ENCODE peak calls at places on chromosomes 5 and 9, in eight cellular contexts. One of them, this sample, is unnamed.
A peak's percentile ranks its signal among the peaks of the same experiment; 100 is the strongest.

GRCh38 chr5:74895906-74896305 is 29.7 kb upstream of the FAM169A start:
- DNase-seq in hepatocyte: peak; percentile 25
- DNase-seq in fibroblast of pulmonary artery: peak; percentile 80
- DNase-seq in tibial artery: no peak
- DNase-seq in astrocyte: peak; percentile 88
- DNase-seq in K562: no peak
- DNase-seq in AG04450: peak; percentile 11
- DNase-seq in fibroblast of mammary gland: peak; percentile 80
- DNase-seq in this sample: peak; percentile 20

GRCh38 chr9:34331191-34331590 is 1.8 kb downstream of the NUDT2 start:
- DNase-seq in tibial artery: no peak
- DNase-seq in AG04450: no peak
- DNase-seq in astrocyte: no peak
- DNase-seq in fibroblast of mammary gland: no peak
- DNase-seq in K562: no peak
- DNase-seq in fibroblast of pulmonary artery: no peak
- DNase-seq in hepatocyte: no peak
- DNase-seq in this sample: no peak

GRCh38 chr9:110691002-110691549 is 22.5 kb downstream of the MUSK start:
- DNase-seq in K562: no peak
- DNase-seq in astrocyte: peak; percentile 42
- DNase-seq in hepatocyte: no peak
- DNase-seq in fibroblast of pulmonary artery: peak; percentile 13
- DNase-seq in AG04450: no peak
- DNase-seq in tibial artery: no peak
- DNase-seq in fibroblast of mammary gland: peak; percentile 31
- DNase-seq in this sample: no peak

GRCh38 chr5:53478411-53479044 is 1.9 kb upstream of the FST start:
- DNase-seq in fibroblast of mammary gland: peak; percentile 68
- DNase-seq in tibial artery: peak; percentile 66
- DNase-seq in astrocyte: peak; percentile 32
- DNase-seq in K562: peak; percentile 13
- DNase-seq in hepatocyte: peak; percentile 71
- DNase-seq in fibroblast of pulmonary artery: peak; percentile 72
- DNase-seq in AG04450: no peak
- DNase-seq in this sample: peak; percentile 72

GRCh38 chr5:176350416-176350815 is 11.1 kb downstream of the KIAA1191 start:
- DNase-seq in hepatocyte: no peak
- DNase-seq in fibroblast of mammary gland: no peak
- DNase-seq in K562: no peak
- DNase-seq in fibroblast of pulmonary artery: no peak
- DNase-seq in tibial artery: no peak
- DNase-seq in astrocyte: peak; percentile 30
- DNase-seq in AG04450: no peak
- DNase-seq in this sample: no peak

GRCh38 chr9:137682431-137682991 is 63.7 kb downstream of the EHMT1 start:
- DNase-seq in tibial artery: peak; percentile 23
- DNase-seq in astrocyte: no peak
- DNase-seq in AG04450: no peak
- DNase-seq in fibroblast of mammary gland: no peak
- DNase-seq in hepatocyte: no peak
- DNase-seq in fibroblast of pulmonary artery: no peak
- DNase-seq in K562: no peak
- DNase-seq in this sample: no peak

GRCh38 chr9:91558879-91559278 is 135.2 kb upstream of the NFIL3 start:
- DNase-seq in hepatocyte: no peak
- DNase-seq in K562: no peak
- DNase-seq in AG04450: no peak
- DNase-seq in fibroblast of pulmonary artery: peak; percentile 35
- DNase-seq in fibroblast of mammary gland: peak; percentile 60
- DNase-seq in tibial artery: no peak
- DNase-seq in astrocyte: no peak
- DNase-seq in this sample: peak; percentile 55

GRCh38 chr9:127175764-127176163 is 53.3 kb upstream of the ANGPTL2 start:
- DNase-seq in AG04450: no peak
- DNase-seq in tibial artery: peak; percentile 65
- DNase-seq in fibroblast of mammary gland: no peak
- DNase-seq in fibroblast of pulmonary artery: no peak
- DNase-seq in hepatocyte: no peak
- DNase-seq in astrocyte: no peak
- DNase-seq in K562: no peak
- DNase-seq in this sample: no peak

GRCh38 chr5:147704544-147704943 is 78.0 kb downstream of the JAKMIP2 start:
- DNase-seq in tibial artery: no peak
- DNase-seq in AG04450: no peak
- DNase-seq in fibroblast of pulmonary artery: no peak
- DNase-seq in fibroblast of mammary gland: no peak
- DNase-seq in astrocyte: no peak
- DNase-seq in K562: no peak
- DNase-seq in hepatocyte: no peak
- DNase-seq in this sample: no peak

GRCh38 chr5:57718155-57718554 is 235.5 kb upstream of the ACTBL2 start:
- DNase-seq in tibial artery: no peak
- DNase-seq in astrocyte: no peak
- DNase-seq in fibroblast of pulmonary artery: peak; percentile 38
- DNase-seq in K562: no peak
- DNase-seq in AG04450: no peak
- DNase-seq in fibroblast of mammary gland: peak; percentile 83
- DNase-seq in hepatocyte: no peak
- DNase-seq in this sample: peak; percentile 37

GRCh38 chr5:116303810-116304209 is 219.0 kb downstream of the COMMD10 start:
- DNase-seq in AG04450: no peak
- DNase-seq in fibroblast of mammary gland: no peak
- DNase-seq in hepatocyte: no peak
- DNase-seq in tibial artery: no peak
- DNase-seq in K562: no peak
- DNase-seq in fibroblast of pulmonary artery: no peak
- DNase-seq in astrocyte: no peak
- DNase-seq in this sample: no peak

GRCh38 chr9:133307271-133307670 is 28.7 kb downstream of the SURF6 start:
- DNase-seq in K562: no peak
- DNase-seq in astrocyte: no peak
- DNase-seq in tibial artery: no peak
- DNase-seq in hepatocyte: no peak
- DNase-seq in fibroblast of mammary gland: no peak
- DNase-seq in AG04450: no peak
- DNase-seq in fibroblast of pulmonary artery: no peak
- DNase-seq in this sample: no peak

GRCh38 chr5:180495991-180496741 is 2.0 kb downstream of the CNOT6 start:
- DNase-seq in fibroblast of mammary gland: no peak
- DNase-seq in hepatocyte: no peak
- DNase-seq in astrocyte: no peak
- DNase-seq in AG04450: no peak
- DNase-seq in fibroblast of pulmonary artery: no peak
- DNase-seq in K562: no peak
- DNase-seq in tibial artery: no peak
- DNase-seq in this sample: no peak

GRCh38 chr9:80699551-80699998 is 989.8 kb downstream of the TLE1 start:
- DNase-seq in hepatocyte: peak; percentile 54
- DNase-seq in astrocyte: peak; percentile 98
- DNase-seq in tibial artery: no peak
- DNase-seq in fibroblast of mammary gland: peak; percentile 54
- DNase-seq in K562: no peak
- DNase-seq in fibroblast of pulmonary artery: peak; percentile 64
- DNase-seq in AG04450: peak; percentile 26
- DNase-seq in this sample: peak; percentile 88

GRCh38 chr5:31008231-31008630 is 185.3 kb upstream of the CDH6 start:
- DNase-seq in fibroblast of pulmonary artery: no peak
- DNase-seq in astrocyte: no peak
- DNase-seq in hepatocyte: no peak
- DNase-seq in AG04450: no peak
- DNase-seq in fibroblast of mammary gland: no peak
- DNase-seq in tibial artery: no peak
- DNase-seq in K562: no peak
- DNase-seq in this sample: no peak

GRCh38 chr5:141182248-141182647 is at the start of gene PCDHB16:
- DNase-seq in hepatocyte: peak; percentile 51
- DNase-seq in fibroblast of pulmonary artery: peak; percentile 16
- DNase-seq in AG04450: no peak
- DNase-seq in astrocyte: peak; percentile 3
- DNase-seq in tibial artery: no peak
- DNase-seq in fibroblast of mammary gland: peak; percentile 17
- DNase-seq in K562: no peak
- DNase-seq in this sample: peak; percentile 12

GRCh38 chr9:104743377-104743985 is 4.0 kb upstream of the NIPSNAP3A start:
- DNase-seq in hepatocyte: peak; percentile 57
- DNase-seq in fibroblast of mammary gland: peak; percentile 79
- DNase-seq in fibroblast of pulmonary artery: peak; percentile 86
- DNase-seq in AG04450: peak; percentile 21
- DNase-seq in astrocyte: peak; percentile 31
- DNase-seq in tibial artery: no peak
- DNase-seq in K562: peak; percentile 52
- DNase-seq in this sample: peak; percentile 78

GRCh38 chr5:71880531-71880930 is 161.5 kb downstream of the CARTPT start:
- DNase-seq in AG04450: no peak
- DNase-seq in fibroblast of mammary gland: no peak
- DNase-seq in hepatocyte: peak; percentile 29
- DNase-seq in fibroblast of pulmonary artery: no peak
- DNase-seq in tibial artery: no peak
- DNase-seq in astrocyte: no peak
- DNase-seq in K562: no peak
- DNase-seq in this sample: no peak

GRCh38 chr9:134633362-134634142 is 8.1 kb upstream of the COL5A1 start:
- DNase-seq in fibroblast of pulmonary artery: no peak
- DNase-seq in hepatocyte: no peak
- DNase-seq in tibial artery: peak; percentile 45
- DNase-seq in astrocyte: no peak
- DNase-seq in AG04450: no peak
- DNase-seq in fibroblast of mammary gland: no peak
- DNase-seq in K562: no peak
- DNase-seq in this sample: no peak

DNA sequence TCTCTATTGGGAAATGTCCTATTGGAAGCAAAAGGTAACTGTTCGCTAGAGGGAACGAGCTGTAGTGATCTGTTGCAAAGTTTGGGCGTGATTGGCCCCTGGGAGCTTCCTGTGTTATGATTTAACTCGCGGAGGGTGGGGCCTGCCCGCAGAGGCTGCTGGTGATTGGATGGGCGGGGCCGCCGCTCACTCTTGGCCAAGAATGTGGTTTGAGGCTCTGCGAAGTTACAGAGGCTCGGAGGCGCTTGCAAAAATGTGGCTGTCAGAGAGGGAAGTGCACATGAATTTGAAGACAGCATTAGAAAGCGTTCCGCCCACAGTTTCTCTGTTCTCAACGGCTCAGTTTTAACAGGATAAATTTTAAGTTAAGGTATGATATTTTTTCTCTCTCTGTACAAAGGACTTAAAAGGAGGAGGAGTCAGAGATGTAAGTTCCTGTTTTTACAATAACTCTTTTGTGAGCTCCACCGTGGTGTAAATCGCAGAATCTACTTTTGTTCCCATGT is 46.9 kb downstream of the CNTRL start:
- DNase-seq in fibroblast of pulmonary artery: peak; percentile 97
- DNase-seq in tibial artery: peak; percentile 99
- DNase-seq in AG04450: peak; percentile 88
- DNase-seq in hepatocyte: peak; percentile 97
- DNase-seq in astrocyte: peak; percentile 93
- DNase-seq in K562: peak; percentile 90
- DNase-seq in fibroblast of mammary gland: peak; percentile 94
- DNase-seq in this sample: peak; percentile 97
- TF ChIP-seq CTCF in fibroblast of pulmonary artery: peak; percentile 41
- TF ChIP-seq CTCF in tibial artery: peak; percentile 53
- TF ChIP-seq CTCF in AG04450: peak; percentile 41
- TF ChIP-seq CTCF in hepatocyte: peak; percentile 7
- TF ChIP-seq CTCF in astrocyte: no peak
- TF ChIP-seq CTCF in K562: peak; percentile 27
- TF ChIP-seq CTCF in fibroblast of mammary gland: peak; percentile 31
- TF ChIP-seq CTCF in this sample: peak; percentile 37

DNA sequence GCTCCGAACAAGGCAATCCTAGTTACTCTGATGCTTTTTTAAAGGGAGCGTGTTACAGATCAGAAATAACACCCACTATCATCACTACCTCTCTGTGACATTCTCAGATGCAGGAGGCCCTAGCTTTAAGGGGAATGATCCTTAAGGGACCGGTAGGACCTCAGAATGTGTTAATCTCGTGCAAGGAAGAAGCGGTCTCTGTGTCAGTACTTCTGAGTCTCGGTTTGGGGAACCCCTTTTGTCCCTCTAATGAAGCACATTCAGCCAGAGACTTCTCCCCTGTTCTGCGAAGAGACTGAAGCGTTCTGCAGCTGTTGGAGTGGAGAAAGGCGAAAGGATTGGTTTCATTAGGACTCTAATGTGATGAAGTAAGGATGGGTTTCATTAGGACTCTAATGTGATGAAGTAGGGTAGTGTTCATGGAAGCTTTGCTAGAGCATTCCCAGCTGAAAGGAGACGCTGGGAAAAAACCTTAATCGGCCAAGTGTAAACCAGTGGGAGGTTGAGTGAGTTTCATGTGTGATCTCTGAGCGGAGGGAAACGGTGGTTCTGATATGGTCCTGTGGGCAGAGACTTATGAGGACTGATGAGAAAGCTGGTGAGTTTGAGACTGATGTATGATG is 1.6 kb downstream of the PIP5K1B start:
- DNase-seq in fibroblast of mammary gland: no peak
- DNase-seq in hepatocyte: no peak
- DNase-seq in tibial artery: no peak
- DNase-seq in fibroblast of pulmonary artery: no peak
- DNase-seq in AG04450: no peak
- DNase-seq in K562: no peak
- DNase-seq in astrocyte: no peak
- DNase-seq in this sample: no peak
- H3K4me3 ChIP-seq in fibroblast of mammary gland: no peak overlapping the region
- H3K4me3 ChIP-seq in hepatocyte: peak overlapping the region; percentile 84
- H3K4me3 ChIP-seq in tibial artery: peak overlapping the region; percentile 71
- H3K4me3 ChIP-seq in fibroblast of pulmonary artery: no peak overlapping the region
- H3K4me3 ChIP-seq in AG04450: no peak overlapping the region
- H3K4me3 ChIP-seq in K562: peak overlapping the region; percentile 75
- H3K4me3 ChIP-seq in astrocyte: no peak overlapping the region
- H3K4me3 ChIP-seq in this sample: no peak overlapping the region

GRCh38 chr9:31084331-31084730 is 1300.1 kb upstream of the ACO1 start:
- DNase-seq in AG04450: no peak
- DNase-seq in astrocyte: no peak
- DNase-seq in fibroblast of mammary gland: no peak
- DNase-seq in hepatocyte: no peak
- DNase-seq in tibial artery: no peak
- DNase-seq in fibroblast of pulmonary artery: no peak
- DNase-seq in K562: no peak
- DNase-seq in this sample: no peak
- TF ChIP-seq CTCF in AG04450: no peak
- TF ChIP-seq CTCF in astrocyte: no peak
- TF ChIP-seq CTCF in fibroblast of mammary gland: no peak
- TF ChIP-seq CTCF in hepatocyte: no peak
- TF ChIP-seq CTCF in tibial artery: no peak
- TF ChIP-seq CTCF in fibroblast of pulmonary artery: no peak
- TF ChIP-seq CTCF in K562: no peak
- TF ChIP-seq CTCF in this sample: no peak

DNA sequence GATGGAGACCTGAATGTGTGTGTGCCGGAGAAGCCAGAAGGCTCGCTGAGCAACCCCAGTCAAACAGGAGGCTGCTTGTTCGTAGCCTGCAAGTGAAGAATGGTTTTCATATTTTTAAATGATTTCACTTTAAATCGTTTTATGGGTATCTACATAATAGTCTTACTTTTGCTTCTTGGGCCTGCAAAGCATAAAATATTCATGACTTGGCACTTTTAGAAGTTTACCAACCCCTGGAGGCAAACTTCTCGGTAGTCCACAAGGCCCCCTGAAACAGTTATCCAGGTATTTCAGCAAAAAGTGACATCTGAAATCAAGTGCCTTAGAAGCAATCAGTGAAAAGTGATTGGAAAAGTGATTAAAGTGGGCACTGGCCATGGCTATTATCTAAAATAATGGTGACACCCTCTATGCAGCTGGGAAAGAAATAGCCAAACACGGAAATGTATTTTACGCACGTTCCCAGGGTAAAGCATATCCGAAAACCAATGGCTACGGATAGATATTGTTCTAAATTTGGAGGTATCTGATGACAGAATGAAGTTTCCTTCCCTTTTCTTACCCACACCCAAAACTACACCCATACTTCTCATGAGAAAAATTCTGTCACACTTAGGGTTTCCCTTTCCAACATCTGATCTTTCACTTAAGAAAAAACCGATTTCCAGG is 39.0 kb downstream of the RAPGEF1 start:
- DNase-seq in fibroblast of mammary gland: no peak
- DNase-seq in fibroblast of pulmonary artery: no peak
- DNase-seq in K562: no peak
- DNase-seq in hepatocyte: no peak
- DNase-seq in astrocyte: no peak
- DNase-seq in tibial artery: no peak
- DNase-seq in AG04450: no peak
- DNase-seq in this sample: no peak
- H3K4me3 ChIP-seq in fibroblast of mammary gland: no peak overlapping the region
- H3K4me3 ChIP-seq in fibroblast of pulmonary artery: no peak overlapping the region
- H3K4me3 ChIP-seq in K562: no peak overlapping the region
- H3K4me3 ChIP-seq in hepatocyte: no peak overlapping the region
- H3K4me3 ChIP-seq in astrocyte: no peak overlapping the region
- H3K4me3 ChIP-seq in tibial artery: no peak overlapping the region
- H3K4me3 ChIP-seq in AG04450: no peak overlapping the region
- H3K4me3 ChIP-seq in this sample: no peak overlapping the region

This sample was measured in cardiac fibroblast.